ENCODE peak calls at places on chromosome 19, in seven cellular contexts. C, K, M, G, L, B and W are unnamed samples.

GRCh38 chr19:40862785-40863184 is 12.5 kb upstream of the CYP2A6 start:
- DNase-seq in C (no peak), K (no peak), M (no peak), G (no peak), L (no peak), B (no peak), W (no peak)

GRCh38 chr19:44807162-44807561 is 1.7 kb upstream of the BCAM start:
- DNase-seq in C (no peak), K (no peak), M (no peak), G (no peak), L (no peak), B (peak; percentile 63), W (peak; percentile 37)

GRCh38 chr19:58325623-58326022 is 1.2 kb upstream of the ZSCAN22 start:
- DNase-seq in C (no peak), K (no peak), M (no peak), G (no peak), L (no peak), B (no peak), W (no peak)

GRCh38 chr19:31548941-31549340 is 199.7 kb upstream of the TSHZ3 start:
- DNase-seq in C (peak; percentile 50), K (no peak), M (no peak), G (no peak), L (peak; percentile 20), B (no peak), W (peak; percentile 59)

GRCh38 chr19:2245273-2245672 is 3.9 kb upstream of the AMH start:
- DNase-seq in C (no peak), K (no peak), M (no peak), G (no peak), L (no peak), B (no peak), W (no peak)

GRCh38 chr19:46068345-46069258 is 27.8 kb upstream of the IGFL4 start:
- DNase-seq in C (no peak), K (no peak), M (no peak), G (no peak), L (no peak), B (peak; percentile 17), W (no peak)

GRCh38 chr19:47124937-47125668 is 5.5 kb upstream of the SAE1 start:
- DNase-seq in C (no peak), K (no peak), M (no peak), G (no peak), L (no peak), B (peak; percentile 47), W (no peak)

GRCh38 chr19:3950871-3951861 is 18.3 kb downstream of the NMRK2 start:
- DNase-seq in C (peak; percentile 84), K (no peak), M (no peak), G (peak; percentile 44), L (no peak), B (no peak), W (peak; percentile 88)

GRCh38 chr19:46631481-46631880 is 4.5 kb downstream of the GNG8 start:
- DNase-seq in C (peak; percentile 69), K (no peak), M (no peak), G (peak; percentile 57), L (no peak), B (no peak), W (peak; percentile 68)

GRCh38 chr19:16191216-16191908 is 6.2 kb downstream of the FAM32A start:
- DNase-seq in C (no peak), K (no peak), M (no peak), G (no peak), L (no peak), B (no peak), W (no peak)

GRCh38 chr19:45901912-45902650 is at the start of gene MYPOP:
- DNase-seq in C (peak; percentile 37), K (no peak), M (no peak), G (no peak), L (no peak), B (peak; percentile 17), W (peak; percentile 62)

GRCh38 chr19:512548-513365 is 5.5 kb downstream of the TPGS1 start:
- DNase-seq in C (no peak), K (no peak), M (no peak), G (no peak), L (peak; percentile 63), B (no peak), W (peak; percentile 62)

GRCh38 chr19:3269972-3270667 is 45.7 kb downstream of the CELF5 start:
- DNase-seq in C (no peak), K (no peak), M (no peak), G (no peak), L (no peak), B (no peak), W (no peak)

GRCh38 chr19:4962085-4962619 is 6.8 kb upstream of the KDM4B start:
- DNase-seq in C (no peak), K (no peak), M (no peak), G (no peak), L (no peak), B (no peak), W (peak; percentile 10)